ENCODE peak calls at places on chromosomes 1 and 21, in four cellular contexts. One of them, this sample, is unnamed.

GRCh38 chr1:31181515-31182343 is 58.0 kb downstream of the NKAIN1 start:
- DNase-seq in fibroblast of lung: peak; percentile 37
- DNase-seq in neural progenitor cell: peak; percentile 56
- DNase-seq in endothelial cell of umbilical vein: peak; percentile 42
- DNase-seq in this sample: peak; percentile 56

GRCh38 chr1:235050911-235051360 is 77.7 kb downstream of the TOMM20 start:
- DNase-seq in neural progenitor cell: no peak
- DNase-seq in endothelial cell of umbilical vein: peak; percentile 18
- DNase-seq in fibroblast of lung: peak; percentile 73
- DNase-seq in this sample: no peak

GRCh38 chr1:77175230-77175844 is 43.9 kb downstream of the PIGK start:
- DNase-seq in endothelial cell of umbilical vein: no peak
- DNase-seq in neural progenitor cell: peak; percentile 53
- DNase-seq in fibroblast of lung: peak; percentile 24
- DNase-seq in this sample: no peak

GRCh38 chr1:22778842-22779520 is 68.3 kb downstream of the EPHB2 start:
- DNase-seq in neural progenitor cell: peak; percentile 48
- DNase-seq in fibroblast of lung: peak; percentile 51
- DNase-seq in endothelial cell of umbilical vein: no peak
- DNase-seq in this sample: no peak

GRCh38 chr1:234722904-234723588 is 113.1 kb upstream of the IRF2BP2 start:
- DNase-seq in neural progenitor cell: no peak
- DNase-seq in fibroblast of lung: peak; percentile 92
- DNase-seq in endothelial cell of umbilical vein: peak; percentile 21
- DNase-seq in this sample: peak; percentile 93

GRCh38 chr1:43206721-43207228 is 34.6 kb downstream of the CFAP57 start:
- DNase-seq in fibroblast of lung: peak; percentile 86
- DNase-seq in endothelial cell of umbilical vein: no peak
- DNase-seq in neural progenitor cell: peak; percentile 54
- DNase-seq in this sample: peak; percentile 95

GRCh38 chr1:19458815-19459417 is 26.4 kb downstream of the CAPZB start:
- DNase-seq in fibroblast of lung: no peak
- DNase-seq in neural progenitor cell: no peak
- DNase-seq in endothelial cell of umbilical vein: no peak
- DNase-seq in this sample: no peak

GRCh38 chr1:172885976-172886375 is 164.8 kb downstream of the TNFSF18 start:
- DNase-seq in endothelial cell of umbilical vein: no peak
- DNase-seq in neural progenitor cell: no peak
- DNase-seq in fibroblast of lung: peak; percentile 55
- DNase-seq in this sample: no peak

GRCh38 chr1:3545363-3546047 is 65.8 kb downstream of the MEGF6 start:
- DNase-seq in fibroblast of lung: peak; percentile 35
- DNase-seq in neural progenitor cell: peak; percentile 50
- DNase-seq in endothelial cell of umbilical vein: no peak
- DNase-seq in this sample: no peak

GRCh38 chr1:15758537-15758936 is at the start of gene FBLIM1:
- DNase-seq in endothelial cell of umbilical vein: no peak
- DNase-seq in fibroblast of lung: no peak
- DNase-seq in neural progenitor cell: peak; percentile 72
- DNase-seq in this sample: peak; percentile 65

GRCh38 chr21:43360441-43361126 is 66.3 kb downstream of the SIK1 start:
- DNase-seq in neural progenitor cell: no peak
- DNase-seq in fibroblast of lung: no peak
- DNase-seq in endothelial cell of umbilical vein: no peak
- DNase-seq in this sample: no peak
- H3K9ac ChIP-seq in neural progenitor cell: no peak overlapping the region
- H3K9ac ChIP-seq in fibroblast of lung: no peak overlapping the region
- H3K9ac ChIP-seq in endothelial cell of umbilical vein: no peak overlapping the region
- H3K9ac ChIP-seq in this sample: no peak overlapping the region

DNA sequence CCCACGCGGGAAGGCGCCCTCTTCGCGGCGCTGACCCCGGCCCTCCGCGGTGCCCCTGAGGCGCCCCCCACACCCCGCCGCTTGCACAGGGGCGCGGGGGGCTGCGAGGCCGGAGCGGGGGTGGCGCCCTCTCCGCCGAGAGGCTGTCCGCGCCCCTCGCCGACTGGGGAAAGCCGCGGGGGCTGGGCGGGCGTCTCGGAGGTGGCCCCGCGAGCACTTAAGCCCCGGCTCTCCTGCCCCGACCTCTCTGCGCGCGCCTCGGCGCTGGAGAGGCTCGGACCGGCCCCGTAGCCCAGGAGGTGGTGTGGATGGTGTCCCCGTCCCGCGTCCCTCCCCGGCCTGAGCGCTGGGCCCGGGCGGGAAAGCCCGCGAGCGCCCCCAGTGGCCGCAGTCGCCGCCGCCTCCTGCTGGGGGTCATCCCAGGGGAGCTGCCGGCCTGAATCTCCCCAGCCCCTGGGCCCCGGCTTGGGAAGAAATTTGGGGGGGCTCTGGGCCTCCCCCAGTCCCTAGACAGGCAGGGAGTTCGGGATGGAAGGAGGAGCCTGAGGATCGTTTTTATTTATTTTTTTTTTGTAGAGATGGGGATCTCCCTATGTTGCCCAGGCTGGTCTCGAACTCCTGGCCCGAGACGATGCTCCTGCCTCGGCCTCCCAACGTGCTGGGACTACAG is 1.9 kb upstream of the HES4 start:
- DNase-seq in neural progenitor cell: peak; percentile 84
- DNase-seq in endothelial cell of umbilical vein: peak; percentile 65
- DNase-seq in fibroblast of lung: peak; percentile 53
- DNase-seq in this sample: peak; percentile 91
- H3K4me1 ChIP-seq in neural progenitor cell: peaks cover 38% of the 10 kb centered on the region
- H3K4me1 ChIP-seq in endothelial cell of umbilical vein: peaks cover 21% of the 10 kb centered on the region
- H3K4me1 ChIP-seq in fibroblast of lung: peaks cover 2% of the 10 kb centered on the region
- H3K4me1 ChIP-seq in this sample: peaks cover 3% of the 10 kb centered on the region

GRCh38 chr21:15520811-15521643 is 208.8 kb upstream of the USP25 start:
- DNase-seq in endothelial cell of umbilical vein: no peak
- DNase-seq in fibroblast of lung: no peak
- DNase-seq in neural progenitor cell: peak; percentile 37
- DNase-seq in this sample: peak; percentile 3
- H3K9me3 ChIP-seq in endothelial cell of umbilical vein: no peaks in the 10 kb centered on the region
- H3K9me3 ChIP-seq in fibroblast of lung: no peaks in the 10 kb centered on the region
- H3K9me3 ChIP-seq in neural progenitor cell: no peaks in the 10 kb centered on the region
- H3K9me3 ChIP-seq in this sample: no peaks in the 10 kb centered on the region

DNA sequence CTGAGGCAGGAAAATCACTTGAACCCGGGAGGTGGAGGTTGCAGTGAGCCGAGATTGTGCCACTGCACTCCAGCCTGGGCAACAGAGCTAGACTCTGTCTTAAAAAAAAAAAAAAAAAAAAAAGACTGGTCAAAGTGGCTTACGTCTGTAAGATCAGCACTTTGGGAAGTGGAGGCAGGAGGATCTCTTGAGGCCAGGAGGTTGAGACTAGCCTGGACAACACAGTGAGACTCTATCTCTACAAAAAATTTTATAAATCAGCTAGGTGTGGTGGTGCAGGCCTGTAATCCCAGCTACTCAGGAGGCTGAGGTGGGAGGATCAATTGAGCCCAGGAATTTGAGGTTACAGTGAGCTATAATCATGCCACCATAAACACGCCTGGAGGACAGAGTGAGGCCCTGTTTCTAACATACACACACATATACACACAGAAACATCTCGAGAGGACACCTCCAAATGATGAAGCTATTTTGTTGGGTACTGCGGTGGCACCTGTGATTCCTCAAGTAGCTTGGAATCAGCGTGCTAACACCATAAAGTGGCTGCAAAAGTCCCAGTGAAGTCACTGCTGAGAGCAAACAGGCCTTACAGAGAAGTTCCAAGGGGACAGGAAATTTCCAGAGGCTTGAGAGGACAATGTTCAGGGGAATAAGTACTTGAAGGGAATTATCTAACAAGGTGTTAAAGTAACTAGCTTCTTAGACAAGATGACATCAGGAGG is 1.4 kb downstream of the NADK start:
- DNase-seq in fibroblast of lung: no peak
- DNase-seq in endothelial cell of umbilical vein: no peak
- DNase-seq in neural progenitor cell: no peak
- DNase-seq in this sample: no peak
- H3K9ac ChIP-seq in fibroblast of lung: no peak overlapping the region
- H3K9ac ChIP-seq in endothelial cell of umbilical vein: peak overlapping the region; percentile 54
- H3K9ac ChIP-seq in neural progenitor cell: no peak overlapping the region
- H3K9ac ChIP-seq in this sample: peak overlapping the region; percentile 97

GRCh38 chr1:160743266-160743665 is 4.2 kb downstream of the SLAMF7 start:
- DNase-seq in endothelial cell of umbilical vein: no peak
- DNase-seq in fibroblast of lung: no peak
- DNase-seq in neural progenitor cell: no peak
- DNase-seq in this sample: no peak

GRCh38 chr1:160742428-160743127 is 3.5 kb downstream of the SLAMF7 start:
- DNase-seq in fibroblast of lung: no peak
- DNase-seq in neural progenitor cell: no peak
- DNase-seq in endothelial cell of umbilical vein: no peak
- DNase-seq in this sample: no peak

GRCh38 chr1:160741092-160741501 is 2.0 kb downstream of the SLAMF7 start:
- DNase-seq in neural progenitor cell: no peak
- DNase-seq in endothelial cell of umbilical vein: no peak
- DNase-seq in fibroblast of lung: no peak
- DNase-seq in this sample: no peak

GRCh38 chr1:160740133-160740688 is 1.2 kb downstream of the SLAMF7 start:
- DNase-seq in endothelial cell of umbilical vein: no peak
- DNase-seq in fibroblast of lung: no peak
- DNase-seq in neural progenitor cell: no peak
- DNase-seq in this sample: no peak

DNA sequence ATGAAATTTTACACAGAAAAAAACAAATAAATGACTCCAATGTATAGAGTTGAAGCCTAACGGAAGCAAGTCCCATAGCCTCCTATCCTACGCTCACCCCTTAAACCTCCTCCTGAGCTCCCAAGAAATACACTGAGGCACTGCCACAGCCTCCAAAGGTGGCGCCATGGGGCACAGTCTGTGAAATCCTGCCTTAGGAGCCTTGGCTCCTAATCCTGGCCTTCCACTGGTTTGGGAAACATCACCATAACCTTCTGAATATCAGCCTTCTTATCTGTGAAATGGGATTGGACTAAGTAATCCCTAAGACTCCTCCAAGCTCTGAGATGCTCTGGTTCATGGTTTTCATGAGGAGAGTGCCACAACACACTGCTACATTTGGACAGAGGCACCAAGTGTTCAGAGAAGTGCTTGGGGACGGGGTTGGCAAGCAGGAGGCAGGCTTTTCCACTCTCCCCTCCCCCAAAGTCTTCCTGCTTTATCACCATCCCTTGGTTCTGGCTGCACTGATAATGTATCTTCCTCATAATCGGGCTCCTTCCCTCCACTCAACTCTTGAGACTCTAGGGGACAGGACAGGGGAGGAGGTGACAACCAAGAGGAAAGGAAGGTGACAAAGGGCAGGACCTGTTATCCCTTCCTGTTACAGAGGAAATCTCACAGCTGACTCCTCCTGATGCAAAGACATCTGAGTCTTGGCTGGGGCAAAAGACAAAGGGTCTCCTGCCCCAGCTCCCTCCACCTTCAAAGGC is 2.7 kb downstream of the SLAMF7 start:
- DNase-seq in fibroblast of lung: no peak
- DNase-seq in endothelial cell of umbilical vein: no peak
- DNase-seq in neural progenitor cell: peak; percentile 13
- DNase-seq in this sample: no peak
- H3K4me1 ChIP-seq in fibroblast of lung: no peaks in the 10 kb centered on the region
- H3K4me1 ChIP-seq in endothelial cell of umbilical vein: no peaks in the 10 kb centered on the region
- H3K4me1 ChIP-seq in neural progenitor cell: no peaks in the 10 kb centered on the region
- H3K4me1 ChIP-seq in this sample: no peaks in the 10 kb centered on the region

GRCh38 chr1:4692437-4692836 is 38.0 kb downstream of the AJAP1 start:
- DNase-seq in endothelial cell of umbilical vein: no peak
- DNase-seq in neural progenitor cell: no peak
- DNase-seq in fibroblast of lung: no peak
- DNase-seq in this sample: no peak
- H3K9me3 ChIP-seq in endothelial cell of umbilical vein: peaks cover 6% of the 10 kb centered on the region
- H3K9me3 ChIP-seq in neural progenitor cell: no peaks in the 10 kb centered on the region
- H3K9me3 ChIP-seq in fibroblast of lung: no peaks in the 10 kb centered on the region
- H3K9me3 ChIP-seq in this sample: no peaks in the 10 kb centered on the region